ENCODE peak calls at places on chromosomes 5 and 9, in seven cellular contexts. R, E, M, T, P, Y and J are unnamed samples. For H3K27me3 and H3K4me1, the result is how much of the 10 kb centered on the place peaks cover.

GRCh38 chr9:5442400-5443011 is 4.8 kb upstream of the PLGRKT start:
- DNase-seq in Y (no peak), M (peak), P (no peak), E (peak), T (peak), R (no peak), J (no peak)

GRCh38 chr5:141402553-141403328 is at the start of gene PCDHGA9:
- DNase-seq in E (peak), P (no peak), Y (no peak), T (no peak), M (no peak), R (no peak), J (no peak)

GRCh38 chr5:106964102-106964501 is 706.6 kb downstream of the EFNA5 start:
- DNase-seq in R (no peak), T (no peak), P (no peak), Y (no peak), E (peak), M (no peak), J (no peak)

GRCh38 chr5:76165029-76165428 is 81.8 kb downstream of the SV2C start:
- DNase-seq in P (no peak), T (no peak), R (no peak), M (no peak), Y (no peak), E (no peak), J (no peak)

GRCh38 chr5:115545065-115545882 is 699 bp upstream of the FEM1C start:
- DNase-seq in Y (no peak), M (no peak), P (no peak), T (no peak), R (no peak), E (no peak), J (no peak)

GRCh38 chr9:123710299-123710698 is 219.6 kb downstream of the DENND1A start:
- DNase-seq in R (no peak), T (no peak), P (no peak), Y (no peak), E (peak), M (no peak), J (no peak)

GRCh38 chr5:160486573-160486972 is 64.9 kb downstream of the PTTG1 start:
- DNase-seq in P (no peak), T (no peak), Y (no peak), R (no peak), M (no peak), E (no peak), J (peak)

GRCh38 chr5:132506094-132506692 is 15.6 kb upstream of the IRF1 start:
- DNase-seq in E (peak), Y (no peak), P (no peak), M (no peak), R (no peak), T (peak), J (no peak)

GRCh38 chr9:110105107-110105506 is 102.9 kb downstream of the C9orf152 start:
- DNase-seq in E (no peak), M (no peak), P (no peak), R (no peak), Y (no peak), T (no peak), J (no peak)

GRCh38 chr9:96080364-96080763 is 204.9 kb downstream of the ERCC6L2 start:
- DNase-seq in M (peak), Y (no peak), R (no peak), P (no peak), T (no peak), E (peak), J (no peak)

GRCh38 chr9:115941561-115942315 is 211.9 kb upstream of the PAPPA start:
- DNase-seq in Y (no peak), E (peak), M (no peak), R (no peak), T (no peak), P (no peak), J (no peak)

GRCh38 chr5:113162770-113163169 is 186.2 kb downstream of the DCP2 start:
- DNase-seq in E (peak), M (no peak), T (no peak), P (no peak), Y (no peak), R (no peak), J (no peak)

GRCh38 chr9:113495555-113495954 is 32.0 kb downstream of the RGS3 start:
- DNase-seq in R (no peak), E (no peak), M (no peak), T (no peak), P (no peak), Y (no peak), J (no peak)
- H3K27ac ChIP-seq in R (no peak), E (no peak), M (no peak), T (no peak), P (no peak), Y (no peak), J (no peak)

GRCh38 chr9:84670801-84671153 is 1.2 kb downstream of the NTRK2 start:
- DNase-seq in E (no peak), Y (no peak), T (no peak), P (no peak), R (no peak), M (no peak), J (no peak)
- H3K27me3 ChIP-seq in E (under half), Y (under half), T (half or more), P (half or more), R (half or more), M (under half), J (under half)

GRCh38 chr9:77277719-77278118 is 100.4 kb downstream of the VPS13A start:
- DNase-seq in R (no peak), T (no peak), M (no peak), Y (no peak), P (no peak), E (no peak), J (no peak)
- H3K4me1 ChIP-seq in R (under half), T (under half), M (under half), Y (under half), P (under half), E (under half), J (under half)

GRCh38 chr5:56101180-56101579 is 106.4 kb upstream of the IL6ST start:
- DNase-seq in M (no peak), P (no peak), R (no peak), Y (no peak), T (no peak), E (no peak), J (no peak)
- H3K27ac ChIP-seq in M (no peak), P (no peak), R (no peak), Y (no peak), T (no peak), E (no peak), J (peak)

DNA sequence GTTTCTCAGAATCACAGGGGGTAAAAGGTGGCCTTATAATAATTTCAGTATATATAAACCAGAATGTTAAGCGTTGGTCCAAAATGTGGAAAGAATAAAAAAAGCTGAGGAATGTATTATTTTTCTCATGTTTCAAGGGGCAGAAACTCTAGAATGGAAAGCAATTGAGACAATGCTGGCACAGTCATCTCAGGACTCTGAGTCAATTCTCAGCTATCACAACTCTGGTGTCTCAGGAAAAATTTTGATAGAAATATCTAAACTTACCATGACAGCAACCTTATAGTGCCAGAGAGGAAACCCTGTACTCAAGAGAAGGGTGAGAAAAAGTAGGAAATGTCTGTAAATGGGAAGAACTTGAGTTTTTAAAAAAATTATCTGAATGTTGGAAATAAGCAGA is 1189.4 kb upstream of the NUDT12 start:
- DNase-seq in Y (no peak), M (no peak), T (no peak), E (no peak), P (no peak), R (no peak), J (no peak)
- H3K27me3 ChIP-seq in Y (under half), M (under half), T (under half), E (under half), P (under half), R (under half), J (under half)

DNA sequence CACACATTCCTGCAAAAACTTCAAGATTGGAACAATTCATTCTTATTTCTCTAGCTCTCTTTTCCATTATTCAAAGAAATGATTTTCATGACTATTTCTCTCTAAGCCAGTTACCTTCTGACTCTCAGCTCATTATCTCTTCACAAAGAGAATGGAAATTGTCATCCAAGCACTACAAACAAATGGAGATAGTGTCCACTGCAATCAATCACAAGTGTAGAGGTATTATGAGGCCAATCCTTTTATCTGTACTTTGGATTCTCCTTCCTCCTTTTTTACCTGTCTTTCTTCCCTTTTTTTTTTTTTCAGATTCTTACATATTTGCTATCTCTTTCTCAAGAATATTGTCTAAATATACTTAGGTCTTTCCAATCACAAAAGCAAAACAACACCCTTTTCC is 497.7 kb upstream of the MEF2C start:
- DNase-seq in E (no peak), Y (no peak), T (no peak), P (no peak), R (no peak), M (no peak), J (no peak)
- H3K4me1 ChIP-seq in E (under half), Y (under half), T (under half), P (under half), R (under half), M (under half), J (under half)

GRCh38 chr9:126365780-126366179 is 39.2 kb downstream of the MVB12B start:
- DNase-seq in R (no peak), P (no peak), Y (no peak), M (no peak), E (no peak), T (no peak), J (no peak)

GRCh38 chr9:126371007-126371870 is 44.6 kb downstream of the MVB12B start:
- DNase-seq in P (no peak), M (no peak), E (no peak), T (no peak), Y (no peak), R (no peak), J (no peak)

GRCh38 chr9:126367139-126367538 is 40.5 kb downstream of the MVB12B start:
- DNase-seq in T (no peak), M (no peak), Y (no peak), P (no peak), E (no peak), R (no peak), J (no peak)

GRCh38 chr9:126366366-126367011 is 39.9 kb downstream of the MVB12B start:
- DNase-seq in M (no peak), R (peak), P (no peak), Y (no peak), E (no peak), T (no peak), J (no peak)

GRCh38 chr9:126367646-126368419 is 41.2 kb downstream of the MVB12B start:
- DNase-seq in T (no peak), R (no peak), Y (no peak), E (no peak), P (no peak), M (no peak), J (no peak)
- H3K27ac ChIP-seq in T (no peak), R (no peak), Y (peak), E (no peak), P (no peak), M (peak), J (no peak)